ENCODE peak calls at places on chromosomes 3 and 15, in five cellular contexts. S, K, I, L and E are unnamed samples.

GRCh38 chr3:119149484-119149883 is 3.5 kb downstream of the TEX55 start:
- DNase-seq in S (peak), K (no peak), I (no peak), L (peak), E (no peak)

GRCh38 chr15:51093865-51094605 is 671 bp downstream of the TNFAIP8L3 start:
- DNase-seq in S (no peak), K (no peak), I (no peak), L (no peak), E (no peak)

GRCh38 chr3:196962108-196962929 is 6.3 kb downstream of the PIGZ start:
- DNase-seq in S (no peak), K (no peak), I (no peak), L (no peak), E (no peak)

GRCh38 chr3:141680620-141681389 is 57.3 kb upstream of the RNF7 start:
- DNase-seq in S (peak), K (no peak), I (peak), L (peak), E (peak)

GRCh38 chr15:67063689-67064606 is 1.5 kb upstream of the SMAD3 start:
- DNase-seq in S (peak), K (no peak), I (no peak), L (no peak), E (no peak)

GRCh38 chr3:153670577-153670976 is 450.6 kb upstream of the ARHGEF26 start:
- DNase-seq in S (no peak), K (no peak), I (no peak), L (no peak), E (no peak)

GRCh38 chr3:131036986-131037385 is 10.3 kb downstream of the NEK11 start:
- DNase-seq in S (no peak), K (no peak), I (no peak), L (no peak), E (no peak)

GRCh38 chr15:97909291-97909891 is 51.1 kb upstream of the ARRDC4 start:
- DNase-seq in S (peak), K (peak), I (peak), L (peak), E (peak)

GRCh38 chr3:99542771-99543518 is 95.4 kb upstream of the COL8A1 start:
- DNase-seq in S (peak), K (no peak), I (no peak), L (no peak), E (no peak)

GRCh38 chr3:32487781-32488526 is 14.7 kb downstream of the CMTM6 start:
- DNase-seq in S (no peak), K (no peak), I (no peak), L (no peak), E (no peak)

GRCh38 chr3:122387709-122388108 is 3.7 kb downstream of the FAM162A start:
- DNase-seq in S (no peak), K (no peak), I (no peak), L (no peak), E (no peak)

GRCh38 chr3:48088056-48088748 is 72.0 kb upstream of the MAP4 start:
- DNase-seq in S (no peak), K (no peak), I (peak), L (no peak), E (no peak)

GRCh38 chr3:72595927-72596610 is 252.2 kb downstream of the SHQ1 start:
- DNase-seq in S (peak), K (no peak), I (no peak), L (no peak), E (peak)

GRCh38 chr3:187236963-187237362 is 39.7 kb downstream of the RTP1 start:
- DNase-seq in S (no peak), K (no peak), I (no peak), L (no peak), E (no peak)

GRCh38 chr15:40392986-40393948 is 10.7 kb downstream of the KNSTRN start:
- DNase-seq in S (no peak), K (no peak), I (no peak), L (no peak), E (no peak)

GRCh38 chr3:21954709-21955108 is 203.7 kb upstream of the ZNF385D start:
- DNase-seq in S (peak), K (no peak), I (no peak), L (no peak), E (no peak)

GRCh38 chr3:149808209-149808829 is 4.7 kb upstream of the RNF13 start:
- DNase-seq in S (peak), K (peak), I (peak), L (peak), E (peak)

GRCh38 chr3:48708481-48708889 is 8.5 kb downstream of the IP6K2 start:
- DNase-seq in S (peak), K (no peak), I (no peak), L (no peak), E (no peak)

GRCh38 chr15:97748576-97748975 is 211.9 kb upstream of the ARRDC4 start:
- DNase-seq in S (no peak), K (no peak), I (no peak), L (no peak), E (no peak)

GRCh38 chr3:179000144-179000543 is 71.5 kb downstream of the ZMAT3 start:
- DNase-seq in S (peak), K (no peak), I (no peak), L (peak), E (no peak)

GRCh38 chr3:67620869-67621268 is 33.5 kb downstream of the SUCLG2 start:
- DNase-seq in S (no peak), K (no peak), I (no peak), L (no peak), E (no peak)

GRCh38 chr3:171829841-171830559 is 13.1 kb upstream of the TMEM212 start:
- DNase-seq in S (peak), K (peak), I (peak), L (no peak), E (no peak)

GRCh38 chr3:136177876-136178275 is 18.3 kb downstream of the MSL2 start:
- DNase-seq in S (no peak), K (no peak), I (no peak), L (no peak), E (no peak)

GRCh38 chr3:81302045-81302444 is 459.4 kb downstream of the GBE1 start:
- DNase-seq in S (peak), K (peak), I (peak), L (peak), E (no peak)

GRCh38 chr3:126490619-126491018 is 14.9 kb upstream of the ZXDC start:
- DNase-seq in S (no peak), K (no peak), I (no peak), L (no peak), E (no peak)

GRCh38 chr15:70362911-70363310 is 265.2 kb upstream of the TLE3 start:
- DNase-seq in S (no peak), K (no peak), I (no peak), L (no peak), E (no peak)

GRCh38 chr3:135240426-135240825 is 445.4 kb downstream of the EPHB1 start:
- DNase-seq in S (no peak), K (no peak), I (no peak), L (no peak), E (no peak)

GRCh38 chr3:14289590-14290453 is 111.2 kb downstream of the LSM3 start:
- DNase-seq in S (peak), K (peak), I (peak), L (peak), E (peak)

GRCh38 chr3:128549283-128550112 is 56.5 kb upstream of the GATA2 start:
- DNase-seq in S (peak), K (peak), I (peak), L (peak), E (peak)

DNA sequence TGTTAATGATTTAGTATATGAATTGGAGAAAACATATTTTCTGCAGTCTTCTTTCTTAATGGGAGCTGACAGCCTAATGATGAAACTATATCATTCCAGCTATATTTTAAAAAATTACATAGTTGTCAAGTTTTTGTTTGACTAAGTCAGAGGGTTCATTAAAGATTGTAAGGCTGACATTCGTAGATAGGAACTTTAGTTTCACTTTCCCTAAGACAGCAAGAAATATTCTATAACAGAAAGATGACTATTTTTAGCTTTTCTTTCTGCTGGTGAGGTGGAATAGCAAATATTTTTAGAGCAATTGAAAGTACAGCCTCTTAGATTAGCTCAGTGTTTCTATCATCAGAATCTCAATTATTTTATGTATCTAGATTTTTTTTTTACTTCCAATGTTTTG is 60.2 kb downstream of the PIAS1 start:
- DNase-seq in S (peak), K (no peak), I (no peak), L (no peak), E (no peak)
- H3K4me3 ChIP-seq in S (peak), K (no peak), I (peak), L (no peak), E (no peak)

GRCh38 chr3:52447512-52448355 is 2.8 kb upstream of the SEMA3G start:
- DNase-seq in S (no peak), K (no peak), I (no peak), L (no peak), E (no peak)

GRCh38 chr3:52446042-52446441 is 1.1 kb upstream of the SEMA3G start:
- DNase-seq in S (no peak), K (no peak), I (no peak), L (no peak), E (no peak)

GRCh38 chr3:52444860-52445793 is at the start of gene SEMA3G:
- DNase-seq in S (peak), K (no peak), I (peak), L (no peak), E (no peak)

GRCh38 chr3:52443791-52444687 is 864 bp downstream of the SEMA3G start:
- DNase-seq in S (no peak), K (no peak), I (no peak), L (no peak), E (no peak)

DNA sequence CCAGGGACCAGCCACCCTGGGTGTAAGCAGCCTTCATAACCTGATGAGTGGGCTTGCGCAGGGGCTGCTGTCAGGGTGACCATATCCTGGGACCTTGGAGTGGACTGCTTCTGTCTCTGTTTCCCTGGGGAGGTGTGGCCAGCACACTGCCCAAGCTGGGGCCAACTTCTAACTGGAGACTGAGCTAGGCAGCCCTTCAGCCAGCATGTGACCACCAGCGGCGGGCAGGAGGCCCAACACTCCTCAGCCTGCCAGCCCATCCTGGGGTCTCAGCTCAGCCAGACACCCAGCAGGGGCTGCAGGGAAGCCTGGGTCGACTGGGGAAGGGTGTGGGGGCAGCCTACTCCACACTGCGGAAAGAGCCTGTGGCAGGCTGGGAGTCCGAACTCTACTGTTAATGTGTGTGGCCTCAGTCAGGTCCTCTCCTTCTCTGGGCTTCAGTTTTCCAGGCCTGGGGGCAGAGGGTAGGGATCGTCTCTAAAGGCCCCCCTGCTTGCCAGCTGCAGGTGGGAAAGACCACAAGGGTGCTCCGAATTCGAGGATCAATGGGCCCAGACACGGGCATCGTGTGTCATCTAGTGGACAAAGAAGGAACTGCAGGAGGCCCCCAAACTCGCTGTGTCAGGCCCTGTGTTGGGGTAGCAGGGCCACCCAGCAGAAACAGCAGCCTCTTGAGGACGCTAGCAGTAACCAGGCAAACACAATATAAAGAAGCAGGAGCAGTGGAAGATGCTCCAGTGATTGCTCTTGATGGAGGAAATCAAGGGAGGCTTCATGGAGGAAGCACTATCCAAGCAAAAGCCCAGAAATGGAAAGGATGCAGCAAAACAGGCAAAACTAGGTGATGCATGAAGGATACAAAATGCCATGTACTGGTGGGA is 2.0 kb upstream of the SEMA3G start:
- DNase-seq in S (no peak), K (no peak), I (peak), L (peak), E (no peak)
- TF ChIP-seq CTCF in S (peak), K (peak), I (peak), L (peak), E (peak)

DNA sequence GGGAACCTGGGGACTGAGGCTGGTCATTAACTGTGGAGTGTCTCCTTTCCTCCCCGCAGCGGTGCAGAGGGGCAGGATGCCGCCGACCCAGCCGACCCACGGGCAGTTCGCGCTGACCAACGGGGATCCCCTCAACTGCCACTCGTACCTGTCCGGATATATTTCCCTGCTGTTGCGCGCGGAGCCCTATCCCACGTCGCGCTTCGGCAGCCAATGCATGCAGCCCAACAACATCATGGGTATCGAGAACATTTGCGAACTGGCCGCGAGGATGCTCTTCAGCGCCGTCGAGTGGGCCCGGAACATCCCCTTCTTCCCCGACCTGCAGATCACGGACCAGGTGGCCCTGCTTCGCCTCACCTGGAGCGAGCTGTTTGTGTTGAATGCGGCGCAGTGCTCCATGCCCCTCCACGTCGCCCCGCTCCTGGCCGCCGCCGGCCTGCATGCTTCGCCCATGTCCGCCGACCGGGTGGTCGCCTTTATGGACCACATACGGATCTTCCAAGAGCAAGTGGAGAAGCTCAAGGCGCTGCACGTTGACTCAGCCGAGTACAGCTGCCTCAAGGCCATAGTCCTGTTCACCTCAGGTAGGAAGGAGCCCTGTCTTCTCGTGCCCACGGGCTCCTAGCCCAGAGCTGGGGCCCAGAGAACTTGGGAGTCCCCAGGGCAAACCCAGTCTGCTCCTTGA is 3.7 kb downstream of the NR2F2 start:
- DNase-seq in S (no peak), K (no peak), I (no peak), L (no peak), E (no peak)
- H3K4me3 ChIP-seq in S (peak), K (peak), I (peak), L (peak), E (peak)

GRCh38 chr3:112111785-112112402 is 21.2 kb downstream of the GCSAM start:
- DNase-seq in S (peak), K (peak), I (peak), L (peak), E (no peak)
- TF ChIP-seq CTCF in S (peak), K (peak), I (peak), L (peak), E (peak)

DNA sequence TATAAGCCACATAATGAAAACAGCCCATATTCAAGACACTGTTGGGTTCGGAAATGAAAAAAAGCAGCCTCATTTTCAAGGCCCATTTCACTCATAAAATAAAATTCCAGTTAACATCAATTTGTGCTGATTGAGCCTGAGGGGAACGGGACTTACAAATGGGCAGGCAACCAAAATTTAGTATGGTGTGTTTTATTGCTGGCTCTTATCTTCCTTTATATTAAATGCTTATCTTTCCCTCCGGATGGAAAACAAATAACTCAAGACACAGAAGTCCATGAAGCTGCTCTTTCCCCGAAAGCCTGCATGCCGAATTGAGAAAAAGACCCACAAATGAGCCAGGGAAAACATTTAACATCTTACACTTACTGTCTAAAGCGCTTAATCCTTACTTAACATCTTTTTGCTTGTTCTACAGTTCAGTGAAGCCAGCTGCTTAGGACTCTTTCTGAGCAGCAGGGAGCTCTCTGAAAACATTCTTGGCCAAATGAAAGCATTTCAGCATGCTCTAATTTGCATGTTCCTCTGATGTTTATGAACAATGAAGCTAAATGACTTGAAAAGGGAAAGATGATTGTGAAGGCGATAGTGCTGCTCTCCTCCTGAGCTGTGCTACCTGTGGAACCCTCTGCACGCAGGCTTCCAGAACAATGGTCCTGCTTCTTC is 49.5 kb downstream of the HEG1 start:
- DNase-seq in S (no peak), K (no peak), I (no peak), L (no peak), E (no peak)
- H3K4me3 ChIP-seq in S (no peak), K (no peak), I (no peak), L (no peak), E (no peak)

GRCh38 chr3:4710191-4710590 is 217.0 kb downstream of the ITPR1 start:
- DNase-seq in S (no peak), K (no peak), I (no peak), L (no peak), E (no peak)

GRCh38 chr3:4714045-4714444 is 220.9 kb downstream of the ITPR1 start:
- DNase-seq in S (no peak), K (no peak), I (no peak), L (no peak), E (no peak)

GRCh38 chr3:4712109-4712508 is 219.0 kb downstream of the ITPR1 start:
- DNase-seq in S (peak), K (no peak), I (no peak), L (peak), E (peak)

GRCh38 chr3:4709336-4709735 is 216.2 kb downstream of the ITPR1 start:
- DNase-seq in S (peak), K (no peak), I (no peak), L (no peak), E (no peak)

GRCh38 chr3:4711680-4711992 is 218.5 kb downstream of the ITPR1 start:
- DNase-seq in S (no peak), K (no peak), I (no peak), L (no peak), E (no peak)
- TF ChIP-seq CTCF in S (no peak), K (no peak), I (no peak), L (no peak), E (no peak)